ENCODE peak calls at places on chromosomes 5 and 9, in eight cellular contexts. L is A673, K is WERI-Rb-1, H is HFF-Myc, F is mucosa of descending colon, Q is upper lobe of right lung, A is fibroblast of lung, C is dorsolateral prefrontal cortex. M is an unnamed sample.

GRCh38 chr5:90488791-90489190 is 14.1 kb downstream of the POLR3G start:
- DNase-seq in C (no peak), F (no peak), A (peak), Q (no peak), L (no peak), H (no peak), K (no peak), M (no peak)

GRCh38 chr9:36148652-36149051 is 12.1 kb downstream of the GLIPR2 start:
- DNase-seq in Q (peak), C (peak), F (peak), L (peak), H (peak), K (no peak), A (peak), M (peak)

GRCh38 chr5:34790087-34790486 is 48.9 kb upstream of the TTC23L start:
- DNase-seq in L (no peak), H (no peak), Q (no peak), F (no peak), K (no peak), C (no peak), A (peak), M (no peak)

GRCh38 chr9:5425006-5425628 is 12.6 kb downstream of the PLGRKT start:
- DNase-seq in K (no peak), A (no peak), F (no peak), C (no peak), H (peak), L (peak), Q (no peak), M (no peak)

GRCh38 chr5:156438076-156438475 is 111.1 kb downstream of the SGCD start:
- DNase-seq in K (no peak), Q (no peak), F (no peak), C (no peak), H (no peak), A (no peak), L (no peak), M (no peak)

GRCh38 chr9:84255701-84256100 is 84.9 kb downstream of the SLC28A3 start:
- DNase-seq in H (no peak), F (no peak), K (no peak), A (no peak), C (no peak), L (no peak), Q (no peak), M (no peak)

GRCh38 chr5:38167562-38167996 is 90.8 kb upstream of the EGFLAM start:
- DNase-seq in L (no peak), C (no peak), H (no peak), K (no peak), Q (no peak), A (no peak), F (no peak), M (no peak)

GRCh38 chr9:121285835-121286687 is 18.1 kb downstream of the GSN start:
- DNase-seq in L (peak), A (peak), Q (peak), C (no peak), F (peak), K (peak), H (no peak), M (no peak)

GRCh38 chr5:124176692-124177091 is 569.7 kb downstream of the ZNF608 start:
- DNase-seq in A (no peak), C (no peak), K (no peak), F (no peak), Q (no peak), H (no peak), L (peak), M (no peak)

GRCh38 chr5:141488591-141489478 is at the start of gene PCDHGC5:
- DNase-seq in Q (no peak), F (no peak), K (no peak), H (no peak), A (peak), L (no peak), C (peak), M (no peak)
- H3K4me3 ChIP-seq in Q (no peak), F (no peak), K (no peak), H (no peak), A (peak), L (no peak), C (peak), M (no peak)

DNA sequence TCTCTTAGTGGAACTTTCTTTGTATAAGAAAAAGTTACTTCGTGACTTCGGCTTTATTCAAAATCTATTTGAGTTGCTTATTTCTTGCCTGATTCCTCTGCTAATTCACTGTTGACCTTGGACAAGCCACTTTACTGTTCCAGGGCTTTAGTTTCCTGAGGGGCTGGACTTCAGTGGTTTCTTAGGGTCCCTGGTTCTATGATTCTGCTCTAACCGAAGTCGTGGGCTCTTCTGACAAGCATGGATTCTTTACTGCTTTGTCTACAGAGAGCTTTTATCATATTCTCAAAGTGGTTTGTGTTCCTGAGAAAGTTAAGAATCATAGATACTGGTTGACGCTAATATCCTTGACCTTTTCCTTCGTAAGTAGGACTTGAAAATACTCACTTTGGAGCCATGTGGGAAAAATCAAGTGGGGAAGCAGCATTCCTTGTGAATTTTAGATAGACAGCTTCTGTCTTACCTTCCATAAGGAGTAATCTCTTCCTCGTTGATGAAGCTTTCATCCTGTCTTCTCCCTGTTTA is 21.1 kb downstream of the EXOSC2 start:
- DNase-seq in H (no peak), Q (no peak), L (no peak), C (no peak), A (peak), F (no peak), K (no peak), M (no peak)
- TF ChIP-seq CTCF in H (no peak), Q (no peak), L (no peak), C (no peak), A (no peak), F (no peak), K (no peak), M (no peak)

GRCh38 chr9:279674-280073 is 65.0 kb downstream of the DOCK8 start:
- DNase-seq in H (no peak), C (no peak), K (no peak), L (no peak), A (no peak), F (no peak), Q (no peak), M (no peak)

GRCh38 chr9:286091-286740 is 71.6 kb downstream of the DOCK8 start:
- DNase-seq in L (no peak), H (no peak), F (no peak), C (no peak), Q (no peak), K (no peak), A (no peak), M (no peak)

GRCh38 chr9:278651-279050 is 64.0 kb downstream of the DOCK8 start:
- DNase-seq in L (no peak), Q (no peak), H (no peak), C (no peak), F (no peak), A (no peak), K (no peak), M (no peak)

GRCh38 chr9:277595-278330 is 63.1 kb downstream of the DOCK8 start:
- DNase-seq in H (no peak), K (no peak), A (no peak), Q (no peak), L (no peak), C (no peak), F (no peak), M (no peak)

DNA sequence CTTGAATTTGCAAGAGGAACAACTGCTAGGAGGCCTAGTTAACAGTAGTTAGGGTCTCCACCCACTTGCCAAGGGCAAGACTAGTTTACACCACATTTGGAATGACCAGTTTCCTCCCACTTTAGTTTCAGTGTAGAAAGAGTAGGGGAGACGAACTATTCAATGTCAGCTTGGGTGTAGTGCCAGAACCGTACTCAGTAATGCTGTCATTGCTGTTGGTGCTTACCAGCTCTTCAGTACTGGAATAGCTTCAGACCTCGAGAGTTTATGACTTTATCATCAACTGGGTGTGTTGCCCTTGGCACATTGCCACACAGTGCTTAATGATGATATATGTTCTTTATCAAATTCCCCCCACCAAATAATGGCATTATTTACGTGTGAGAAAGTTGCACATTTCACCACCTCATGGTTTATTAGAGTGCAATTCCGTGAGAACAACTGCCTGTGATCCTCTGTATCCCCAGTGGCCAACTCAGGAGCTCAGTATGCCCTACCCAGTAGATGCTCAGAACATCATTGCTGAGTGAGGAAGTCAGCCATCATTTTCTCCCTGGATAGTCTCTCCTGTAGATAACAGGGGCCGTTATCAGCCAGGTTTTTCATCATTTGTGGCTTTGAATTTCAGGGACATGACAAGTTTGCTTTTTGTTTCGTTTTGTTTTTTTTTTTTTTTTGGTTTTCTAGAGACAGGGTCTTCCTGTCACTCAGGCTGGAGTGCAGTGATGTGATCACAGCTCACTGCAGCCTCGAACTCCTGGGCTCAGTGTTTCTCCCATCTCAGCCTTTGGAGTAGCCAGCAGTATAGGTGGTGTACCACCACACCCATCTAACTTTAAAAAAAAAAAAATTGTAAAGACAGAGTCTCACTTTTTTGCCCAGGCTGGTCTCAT is 67.3 kb downstream of the DOCK8 start:
- DNase-seq in A (no peak), H (no peak), Q (no peak), F (no peak), K (no peak), L (no peak), C (no peak), M (no peak)
- H3K4me3 ChIP-seq in A (no peak), H (no peak), Q (no peak), F (no peak), K (no peak), L (no peak), C (no peak), M (no peak)

DNA sequence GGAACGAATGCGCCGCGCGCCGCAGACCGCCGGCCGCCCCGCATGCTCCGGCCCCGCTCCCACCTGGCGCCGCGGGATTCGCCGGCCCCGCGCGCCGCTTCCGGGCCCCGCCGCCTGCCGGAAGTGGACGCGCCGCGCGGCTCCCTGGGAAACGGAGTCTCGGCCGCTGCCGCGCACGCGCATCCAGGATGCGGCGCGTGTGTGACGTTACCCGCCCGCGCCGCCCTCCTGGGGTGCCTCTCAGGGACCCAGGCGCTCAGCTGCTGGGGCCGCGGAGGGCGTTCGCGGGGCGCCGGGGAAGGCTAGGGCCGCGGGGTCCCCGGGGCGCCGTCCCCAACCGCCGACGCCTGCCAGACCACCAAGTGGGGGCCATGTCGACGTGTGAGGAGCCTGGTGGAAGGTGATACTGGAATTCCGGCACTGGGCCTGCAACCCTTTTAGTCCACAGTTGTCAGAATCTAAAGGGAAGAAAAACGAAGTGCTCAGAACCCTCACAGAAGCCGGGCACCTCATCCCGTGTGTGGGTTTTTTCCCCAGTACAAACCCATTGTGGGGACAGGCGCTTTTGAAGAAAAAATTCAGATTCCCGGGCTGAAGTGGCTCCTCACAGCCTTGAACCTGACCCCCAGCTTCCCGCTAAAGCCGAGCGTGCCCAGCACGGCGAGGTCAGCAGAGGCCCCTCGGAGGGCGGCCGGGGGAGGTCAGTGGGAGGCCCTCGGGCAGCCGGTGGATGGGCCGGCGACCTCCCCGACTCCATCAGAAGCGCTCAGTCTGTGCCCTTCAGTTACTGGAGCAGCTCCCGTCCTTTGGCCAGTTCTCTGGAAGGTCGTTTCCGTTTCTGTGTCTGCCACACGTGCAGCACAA is at the start of gene CLPTM1L:
- DNase-seq in A (peak), F (peak), H (peak), Q (peak), C (peak), L (peak), K (peak), M (no peak)
- TF ChIP-seq CTCF in A (no peak), F (no peak), H (no peak), Q (no peak), C (peak), L (no peak), K (no peak), M (no peak)

DNA sequence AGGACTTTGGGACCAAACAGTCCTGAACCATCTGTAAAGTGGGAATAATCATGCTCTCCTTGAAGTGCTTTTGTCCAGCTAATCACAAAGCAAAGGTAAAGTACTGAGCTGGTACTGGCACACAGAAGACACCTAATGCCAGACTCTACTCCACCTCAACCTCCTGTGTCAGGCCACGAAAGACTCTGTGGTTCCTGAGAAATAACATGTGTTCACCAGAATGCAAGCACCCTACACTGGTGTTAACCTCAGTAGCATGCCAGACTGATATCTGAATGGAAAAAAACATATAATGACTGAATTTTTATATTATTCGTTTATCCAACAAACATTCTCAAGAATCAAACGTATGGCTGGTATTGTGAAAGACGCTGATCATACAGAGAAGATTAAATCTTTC is 97.1 kb upstream of the IFNE start:
- DNase-seq in K (no peak), Q (no peak), L (no peak), F (no peak), H (no peak), C (no peak), A (peak), M (no peak)
- H3K4me3 ChIP-seq in K (no peak), Q (no peak), L (no peak), F (no peak), H (no peak), C (no peak), A (no peak), M (peak)

DNA sequence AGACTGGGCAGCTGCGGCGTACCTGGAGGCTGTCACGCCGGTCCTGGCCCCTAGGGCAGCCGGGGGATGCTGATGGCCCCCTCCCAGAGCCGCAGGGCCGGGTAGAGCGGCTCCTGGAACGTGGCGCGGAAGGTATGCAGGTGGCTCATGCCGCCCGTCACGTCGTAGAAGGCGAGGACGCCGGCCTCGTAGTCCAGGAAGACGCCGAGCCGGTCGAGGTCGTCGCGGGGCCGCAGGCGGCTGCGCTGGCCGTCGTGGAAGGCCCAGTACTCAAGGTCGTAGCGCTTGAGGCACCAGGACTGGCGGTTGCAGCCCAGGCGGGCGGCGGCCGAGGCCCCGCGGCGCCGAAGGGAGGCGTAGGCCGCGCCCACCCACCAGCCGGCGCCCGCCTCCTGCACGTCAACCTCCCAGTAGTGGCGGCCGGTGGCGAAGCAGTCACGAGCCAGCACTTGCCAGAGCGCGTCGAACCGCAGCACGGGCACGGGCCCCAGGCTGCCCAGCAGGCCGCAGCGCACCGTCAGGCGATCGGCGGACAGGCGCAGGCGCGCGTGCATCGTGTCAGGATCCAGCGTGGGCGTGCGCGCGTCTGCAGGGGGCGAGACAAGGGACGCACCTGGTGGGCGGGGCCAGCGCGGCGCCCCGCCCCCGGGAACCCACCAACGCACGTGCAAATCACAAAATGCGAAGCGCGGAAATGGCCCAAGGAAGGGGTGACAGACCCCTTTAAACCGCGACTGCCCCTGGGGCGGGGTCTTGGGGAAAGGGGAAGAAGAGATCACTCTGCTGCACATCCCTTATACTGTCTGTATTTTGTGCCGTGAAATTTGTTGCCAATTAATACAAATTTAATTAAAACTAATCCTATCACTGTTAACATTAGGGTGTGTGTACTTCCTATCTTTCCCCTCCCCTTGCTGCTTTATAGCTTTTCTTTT is 31.2 kb downstream of the NANS start:
- DNase-seq in L (peak), Q (peak), A (peak), F (peak), K (no peak), C (no peak), H (no peak), M (no peak)
- TF ChIP-seq CTCF in L (no peak), Q (no peak), A (no peak), F (no peak), K (no peak), C (no peak), H (no peak), M (no peak)

GRCh38 chr9:70589571-70590263 is 175.3 kb upstream of the KLF9 start:
- DNase-seq in L (no peak), Q (no peak), F (no peak), H (no peak), C (no peak), A (peak), K (no peak), M (no peak)
- H3K4me3 ChIP-seq in L (no peak), Q (no peak), F (no peak), H (no peak), C (no peak), A (no peak), K (no peak), M (no peak)